ENCODE peak calls at places on chromosomes 16 and 17, in seven cellular contexts. O is mammary epithelial cell, W is HCT116, G is left lung, B is PC-9, K is Panc1, M is GM23338. N is an unnamed sample.

GRCh38 chr16:88505405-88506082 is 52.5 kb downstream of the ZFPM1 start:
- DNase-seq in O (peak; percentile 19), G (no peak), K (no peak), B (no peak), W (peak; percentile 60), M (peak; percentile 44), N (peak; percentile 73)

GRCh38 chr17:10657866-10658265 is 757 bp upstream of the MYH3 start:
- DNase-seq in W (no peak), B (no peak), O (no peak), G (no peak), K (no peak), M (no peak), N (no peak)

GRCh38 chr16:11852092-11852809 is 909 bp upstream of the RSL1D1 start:
- DNase-seq in W (no peak), M (no peak), K (no peak), B (peak; percentile 37), G (no peak), O (no peak), N (no peak)

GRCh38 chr17:36703860-36704266 is 102.5 kb downstream of the MRM1 start:
- DNase-seq in K (no peak), B (no peak), W (no peak), O (peak; percentile 12), M (peak; percentile 94), G (peak; percentile 44), N (peak; percentile 16)

GRCh38 chr17:73189417-73190099 is 3.3 kb upstream of the COG1 start:
- DNase-seq in M (peak; percentile 68), W (peak; percentile 71), K (peak; percentile 36), G (no peak), B (peak; percentile 59), O (peak; percentile 50), N (no peak)

GRCh38 chr16:75287708-75288107 is 36.3 kb upstream of the BCAR1 start:
- DNase-seq in M (no peak), B (no peak), O (no peak), K (no peak), G (peak; percentile 69), W (no peak), N (no peak)

GRCh38 chr16:24846548-24847357 is 990 bp downstream of the SLC5A11 start:
- DNase-seq in G (no peak), K (no peak), O (no peak), W (no peak), M (no peak), B (no peak), N (no peak)

GRCh38 chr16:71262391-71262790 is 26.8 kb downstream of the CMTR2 start:
- DNase-seq in W (no peak), O (no peak), G (no peak), K (no peak), B (no peak), M (no peak), N (no peak)

GRCh38 chr16:88194397-88195020 is 188.2 kb upstream of the ZNF469 start:
- DNase-seq in W (no peak), O (no peak), G (no peak), M (peak; percentile 10), K (no peak), B (no peak), N (no peak)

GRCh38 chr17:73201215-73202069 is 8.6 kb downstream of the COG1 start:
- DNase-seq in O (no peak), G (no peak), M (no peak), W (no peak), B (no peak), K (no peak), N (no peak)

GRCh38 chr17:78719630-78720298 is 62.3 kb downstream of the CYTH1 start:
- DNase-seq in M (no peak), K (no peak), G (no peak), B (no peak), W (no peak), O (no peak), N (no peak)

GRCh38 chr17:58377005-58377660 is 25.1 kb upstream of the SUPT4H1 start:
- DNase-seq in G (peak; percentile 41), O (peak; percentile 55), W (peak; percentile 49), K (no peak), B (peak; percentile 92), M (peak; percentile 46), N (no peak)

GRCh38 chr16:4677390-4677789 is 16.0 kb upstream of the NUDT16L1 start:
- DNase-seq in O (no peak), B (no peak), G (peak; percentile 71), W (no peak), M (no peak), K (no peak), N (no peak)

GRCh38 chr17:47915667-47916242 is 19.7 kb downstream of the SP2 start:
- DNase-seq in G (no peak), K (no peak), W (no peak), M (no peak), B (no peak), O (peak; percentile 25), N (no peak)

GRCh38 chr16:56262148-56262878 is 71.0 kb downstream of the GNAO1 start:
- DNase-seq in G (no peak), O (peak; percentile 46), W (no peak), M (no peak), K (no peak), B (peak; percentile 81), N (peak; percentile 72)

GRCh38 chr17:65627892-65628622 is 66.6 kb upstream of the AXIN2 start:
- DNase-seq in G (no peak), B (peak; percentile 82), M (no peak), O (peak; percentile 20), W (no peak), K (peak; percentile 27), N (no peak)

DNA sequence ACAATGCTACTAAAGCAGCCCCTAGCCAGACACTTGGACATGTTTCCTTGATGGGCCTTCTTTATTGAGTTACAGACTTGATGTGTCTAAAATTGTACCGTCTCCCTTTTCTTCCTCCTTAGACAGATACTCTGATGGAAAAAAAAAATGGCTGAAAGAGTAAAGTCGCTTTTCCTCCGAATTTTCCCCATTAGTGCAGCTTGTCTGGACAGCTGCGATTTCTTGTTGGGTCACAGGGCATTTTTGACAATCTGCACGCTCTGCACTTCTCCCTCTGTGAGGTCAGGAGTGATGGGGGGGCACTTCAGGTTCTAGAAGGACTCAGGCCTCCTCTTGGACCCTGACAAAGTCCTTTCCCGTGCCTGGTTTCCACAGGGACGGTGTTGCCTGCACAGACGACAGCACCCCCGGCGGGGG is 968 bp upstream of the PRKAR1A start:
- DNase-seq in K (no peak), O (no peak), W (no peak), M (no peak), B (no peak), G (peak; percentile 73), N (no peak)
- TF ChIP-seq CTCF in K (no peak), O (peak; percentile 28), W (no peak), M (peak; percentile 5), B (no peak), G (no peak), N (no peak)

GRCh38 chr17:80527016-80527645 is 17.5 kb upstream of the RPTOR start:
- DNase-seq in G (no peak), K (no peak), O (peak; percentile 76), M (no peak), W (no peak), B (no peak), N (no peak)

GRCh38 chr17:80529904-80530292 is 14.7 kb upstream of the RPTOR start:
- DNase-seq in M (no peak), K (no peak), G (no peak), B (no peak), W (no peak), O (no peak), N (no peak)

GRCh38 chr17:80529104-80529903 is 15.3 kb upstream of the RPTOR start:
- DNase-seq in G (no peak), K (no peak), O (no peak), W (no peak), M (no peak), B (no peak), N (no peak)

GRCh38 chr17:80526116-80526910 is 18.3 kb upstream of the RPTOR start:
- DNase-seq in G (no peak), K (no peak), O (no peak), M (peak; percentile 55), W (no peak), B (no peak), N (no peak)

GRCh38 chr17:80528521-80528920 is 16.1 kb upstream of the RPTOR start:
- DNase-seq in W (no peak), M (no peak), B (no peak), G (no peak), K (no peak), O (no peak), N (no peak)
- H3K27ac ChIP-seq in W (no peak overlapping the region), M (no peak overlapping the region), B (no peak overlapping the region), G (no peak overlapping the region), K (no peak overlapping the region), O (no peak overlapping the region), N (no peak overlapping the region)

DNA sequence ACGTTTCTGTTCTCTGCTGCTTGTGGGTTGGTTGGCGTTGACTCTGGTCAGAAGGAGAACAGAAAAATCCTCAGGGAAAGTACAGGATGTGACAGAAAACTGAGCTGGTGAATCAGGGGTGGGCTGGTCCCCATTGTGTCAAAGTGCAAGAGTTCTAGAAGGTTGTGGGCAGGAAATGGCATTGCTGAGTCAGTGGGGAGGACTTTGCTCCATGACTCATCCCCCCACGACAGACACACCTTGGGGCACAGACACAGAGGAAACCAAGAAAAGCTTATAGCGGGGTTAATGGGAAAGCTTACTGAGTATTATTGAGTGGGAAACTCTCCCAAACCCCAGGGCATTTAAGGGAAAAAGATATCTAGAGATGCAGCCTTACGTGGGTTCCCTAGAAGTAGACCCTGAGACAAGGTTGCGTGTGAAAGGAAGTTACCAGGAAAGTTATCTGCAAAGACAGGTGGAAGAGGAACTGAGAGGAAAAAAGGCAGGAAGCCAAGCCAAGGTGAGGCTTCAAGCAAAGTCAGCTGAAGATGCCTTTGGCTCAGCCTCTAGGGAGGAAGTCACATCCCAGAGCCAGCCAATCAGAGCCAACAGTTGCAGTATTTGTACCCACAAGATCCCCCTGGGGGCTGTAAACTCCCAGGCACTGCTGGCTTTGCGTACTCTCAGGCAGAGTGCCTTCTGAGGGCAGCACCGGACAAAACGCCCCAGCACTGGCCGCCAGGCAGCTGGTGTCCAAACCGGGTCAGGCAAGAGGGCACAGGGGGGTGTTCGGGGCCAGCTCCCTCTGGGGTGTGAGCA is 86.4 kb downstream of the FOXL1 start:
- DNase-seq in G (no peak), O (peak; percentile 99), W (peak; percentile 96), K (peak; percentile 93), M (no peak), B (peak; percentile 42), N (peak; percentile 22)
- TF ChIP-seq CTCF in G (no peak), O (no peak), W (no peak), K (no peak), M (no peak), B (no peak), N (no peak)

DNA sequence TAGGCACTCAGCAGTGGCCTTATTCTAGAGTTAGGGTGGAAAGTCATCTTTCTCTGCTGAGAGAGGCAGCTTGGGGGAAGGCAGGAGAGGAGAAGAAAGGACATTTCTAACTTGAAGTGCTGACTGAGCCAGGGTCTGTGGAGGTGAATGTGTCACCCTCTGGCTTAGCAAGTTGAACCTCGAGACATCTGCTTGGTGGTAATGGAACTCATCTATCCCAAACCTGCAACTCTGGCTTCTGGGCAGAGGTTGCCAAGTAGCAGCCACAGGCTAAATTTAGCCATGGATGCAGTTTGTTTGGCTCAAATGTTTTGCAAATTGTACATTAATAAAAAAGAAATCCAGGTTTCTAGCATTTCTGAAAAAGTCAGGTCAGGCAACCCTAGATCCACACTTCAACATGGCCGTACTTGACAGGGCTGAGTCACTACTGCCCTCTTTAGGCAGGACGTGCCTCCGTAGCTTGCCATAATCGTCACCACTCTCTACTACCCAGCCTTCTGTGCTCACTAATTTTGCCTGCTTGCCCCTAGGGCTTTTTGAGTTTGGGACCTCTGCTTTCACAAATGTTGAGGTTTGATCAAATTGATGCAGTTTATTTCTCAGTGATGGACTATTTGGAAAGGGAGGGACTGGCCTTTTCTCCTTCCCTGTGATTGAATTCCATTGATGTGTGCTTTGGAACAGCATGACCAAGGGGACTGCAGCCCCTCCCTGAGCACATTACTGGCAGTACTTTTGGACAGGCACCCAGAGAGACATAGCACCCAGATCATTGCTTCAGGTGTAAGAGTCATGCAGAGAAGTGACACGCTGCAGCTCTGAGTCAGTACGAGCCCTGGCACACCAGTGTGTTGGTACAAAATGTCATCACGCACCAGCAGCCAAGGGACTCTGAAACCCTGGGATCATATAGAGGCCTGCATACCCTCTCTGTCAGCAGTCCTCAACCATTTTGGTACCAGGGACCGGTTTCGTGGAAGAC is 5.2 kb downstream of the CDH13 start:
- DNase-seq in O (peak; percentile 53), M (peak; percentile 61), W (no peak), B (no peak), K (no peak), G (no peak), N (no peak)
- H3K27ac ChIP-seq in O (peak overlapping the region; percentile 99), M (no peak overlapping the region), W (no peak overlapping the region), B (no peak overlapping the region), K (no peak overlapping the region), G (no peak overlapping the region), N (no peak overlapping the region)

N was measured in CD8-positive, alpha-beta T cell.